ENCODE peak calls at places on chromosomes 4 and X, in seven cellular contexts. X is spleen, N is sigmoid colon, Y is HCT116, H is suprapubic skin, P is body of pancreas, L is Peyer's patch. J is an unnamed sample.

GRCh38 chr4:107630185-107630705 is 89.8 kb downstream of the PAPSS1 start:
- DNase-seq in P (no peak), X (no peak), L (no peak), H (no peak), N (no peak), Y (no peak), J (no peak)

GRCh38 chrX:148223361-148223760 is 242.2 kb downstream of the FMR1NB start:
- DNase-seq in L (no peak), N (no peak), X (no peak), P (no peak), H (no peak), Y (no peak), J (no peak)

GRCh38 chr4:155033604-155034003 is 174.8 kb upstream of the NPY2R start:
- DNase-seq in L (no peak), P (no peak), Y (no peak), H (no peak), N (no peak), X (no peak), J (no peak)

GRCh38 chr4:94635172-94635571 is 122.6 kb upstream of the BMPR1B start:
- DNase-seq in X (no peak), Y (no peak), H (no peak), P (no peak), N (no peak), L (no peak), J (no peak)

GRCh38 chr4:102625232-102625930 is 124.2 kb downstream of the NFKB1 start:
- DNase-seq in L (peak), X (peak), P (peak), Y (no peak), H (no peak), N (no peak), J (peak)

GRCh38 chr4:110003401-110004187 is 90.9 kb downstream of the EGF start:
- DNase-seq in N (no peak), H (no peak), Y (no peak), P (no peak), X (no peak), L (no peak), J (no peak)

GRCh38 chrX:18721683-18722499 is 14.4 kb downstream of the PPEF1 start:
- DNase-seq in N (no peak), P (no peak), X (no peak), Y (no peak), H (no peak), L (no peak), J (no peak)

GRCh38 chr4:3304831-3305609 is 12.2 kb downstream of the RGS12 start:
- DNase-seq in N (peak), L (no peak), H (peak), Y (no peak), X (peak), P (no peak), J (peak)

GRCh38 chr4:165580379-165580905 is 201.6 kb downstream of the CPE start:
- DNase-seq in L (no peak), H (no peak), P (peak), N (no peak), Y (peak), X (no peak), J (no peak)

GRCh38 chr4:71231073-71231752 is 107.6 kb upstream of the SLC4A4 start:
- DNase-seq in P (peak), X (no peak), L (no peak), H (peak), N (peak), Y (no peak), J (no peak)

GRCh38 chrX:11143931-11144678 is 33.0 kb downstream of the HCCS start:
- DNase-seq in L (peak), X (peak), H (no peak), N (peak), P (peak), Y (peak), J (peak)

GRCh38 chr4:38469410-38469809 is 194.6 kb upstream of the KLF3 start:
- DNase-seq in H (no peak), X (no peak), Y (no peak), N (no peak), L (no peak), P (no peak), J (no peak)

GRCh38 chr4:65999518-65999871 is 329.2 kb upstream of the EPHA5 start:
- DNase-seq in H (no peak), Y (no peak), X (no peak), N (no peak), L (no peak), P (no peak), J (no peak)

GRCh38 chr4:2785613-2786012 is 7.3 kb upstream of the SH3BP2 start:
- DNase-seq in N (peak), X (peak), Y (no peak), L (no peak), P (peak), H (peak), J (no peak)

GRCh38 chr4:105634402-105634801 is 74.1 kb downstream of the INTS12 start:
- DNase-seq in X (no peak), P (no peak), L (no peak), Y (no peak), N (no peak), H (no peak), J (no peak)

GRCh38 chrX:150162141-150162540 is 201.0 kb upstream of the MAMLD1 start:
- DNase-seq in P (no peak), Y (peak), H (no peak), N (no peak), L (no peak), X (no peak), J (no peak)

GRCh38 chrX:29419774-29420553 is 795.4 kb upstream of the MAGEB2 start:
- DNase-seq in Y (peak), L (no peak), N (no peak), X (no peak), P (no peak), H (no peak), J (no peak)

GRCh38 chr4:151991884-151992166 is 231.0 kb upstream of the GATB start:
- DNase-seq in P (no peak), L (no peak), N (no peak), Y (no peak), X (no peak), H (no peak), J (no peak)

GRCh38 chr4:123783936-123784335 is 387.3 kb downstream of the SPRY1 start:
- DNase-seq in P (no peak), X (no peak), Y (no peak), L (no peak), N (no peak), H (no peak), J (no peak)

GRCh38 chr4:125115941-125116340 is 198.8 kb upstream of the FAT4 start:
- DNase-seq in P (no peak), X (no peak), N (no peak), H (no peak), Y (no peak), L (no peak), J (no peak)

GRCh38 chr4:33883111-33883510 is 2361.2 kb downstream of the ARAP2 start:
- DNase-seq in H (no peak), N (no peak), X (no peak), L (no peak), Y (no peak), P (no peak), J (no peak)

GRCh38 chr4:54237770-54238169 is 8.7 kb downstream of the PDGFRA start:
- DNase-seq in H (no peak), L (no peak), P (no peak), N (no peak), X (no peak), Y (no peak), J (no peak)

GRCh38 chr4:39528056-39528465 is 822 bp upstream of the UGDH start:
- DNase-seq in X (no peak), P (no peak), N (peak), Y (no peak), L (no peak), H (peak), J (no peak)

GRCh38 chrX:22527302-22527701 is 254.6 kb downstream of the CBLL2 start:
- DNase-seq in Y (no peak), L (no peak), X (no peak), P (no peak), N (no peak), H (no peak), J (no peak)

GRCh38 chr4:108980455-108981239 is 217.8 kb upstream of the ETNPPL start:
- DNase-seq in X (no peak), P (no peak), Y (no peak), L (no peak), N (no peak), H (no peak), J (no peak)

GRCh38 chrX:135384161-135384836 is 37.4 kb upstream of the SMIM10L2A start:
- DNase-seq in X (no peak), N (no peak), H (no peak), P (no peak), Y (no peak), L (no peak), J (no peak)

GRCh38 chr4:125681240-125681639 is 366.5 kb downstream of the FAT4 start:
- DNase-seq in P (peak), H (no peak), N (no peak), Y (no peak), X (no peak), L (no peak), J (no peak)

GRCh38 chrX:103338663-103339062 is 8.6 kb downstream of the TCEAL7 start:
- DNase-seq in L (no peak), H (no peak), N (no peak), X (no peak), Y (no peak), P (no peak), J (no peak)

GRCh38 chr4:158053086-158053485 is 119.7 kb downstream of the GASK1B start:
- DNase-seq in H (no peak), Y (no peak), N (no peak), L (no peak), P (no peak), X (no peak), J (no peak)

GRCh38 chrX:16436348-16437188 is 213.4 kb upstream of the S100G start:
- DNase-seq in X (no peak), H (peak), Y (peak), L (peak), N (peak), P (peak), J (peak)

GRCh38 chrX:22803353-22803752 is 196.4 kb upstream of the DDX53 start:
- DNase-seq in L (no peak), H (no peak), Y (no peak), N (no peak), X (no peak), P (no peak), J (no peak)

GRCh38 chr4:108861339-108861738 is 98.5 kb upstream of the ETNPPL start:
- DNase-seq in X (no peak), L (no peak), Y (no peak), N (no peak), H (no peak), P (peak), J (no peak)

GRCh38 chrX:100477468-100477867 is 67.4 kb upstream of the PCDH19 start:
- DNase-seq in P (no peak), N (no peak), X (no peak), H (no peak), Y (no peak), L (no peak), J (no peak)

GRCh38 chrX:107713205-107714195 is 62.1 kb downstream of the TSC22D3 start:
- DNase-seq in X (peak), N (peak), P (no peak), H (peak), L (no peak), Y (no peak), J (peak)

GRCh38 chr4:84258905-84259830 is 239.9 kb downstream of the NKX6-1 start:
- DNase-seq in Y (peak), X (no peak), N (no peak), P (no peak), H (no peak), L (no peak), J (no peak)

GRCh38 chr4:105440890-105441289 is 33.0 kb downstream of the PPA2 start:
- DNase-seq in Y (no peak), P (no peak), X (no peak), N (no peak), H (no peak), L (no peak), J (no peak)

GRCh38 chr4:69025191-69025998 is 70.9 kb upstream of the UGT2B7 start:
- DNase-seq in H (no peak), P (peak), N (no peak), X (peak), L (no peak), Y (peak), J (no peak)

GRCh38 chr4:109547394-109547793 is 12.7 kb upstream of the MCUB start:
- DNase-seq in H (no peak), L (no peak), X (no peak), Y (no peak), P (no peak), N (no peak), J (no peak)

GRCh38 chrX:139008185-139008584 is 296.7 kb upstream of the FGF13 start:
- DNase-seq in P (no peak), Y (no peak), L (no peak), H (no peak), X (no peak), N (no peak), J (no peak)

GRCh38 chrX:71393919-71394318 is 27.8 kb downstream of the TAF1 start:
- DNase-seq in X (no peak), L (no peak), N (no peak), H (no peak), P (no peak), Y (no peak), J (no peak)
- H3K27ac ChIP-seq in X (no peak), L (no peak), N (no peak), H (no peak), P (no peak), Y (no peak), J (no peak)

DNA sequence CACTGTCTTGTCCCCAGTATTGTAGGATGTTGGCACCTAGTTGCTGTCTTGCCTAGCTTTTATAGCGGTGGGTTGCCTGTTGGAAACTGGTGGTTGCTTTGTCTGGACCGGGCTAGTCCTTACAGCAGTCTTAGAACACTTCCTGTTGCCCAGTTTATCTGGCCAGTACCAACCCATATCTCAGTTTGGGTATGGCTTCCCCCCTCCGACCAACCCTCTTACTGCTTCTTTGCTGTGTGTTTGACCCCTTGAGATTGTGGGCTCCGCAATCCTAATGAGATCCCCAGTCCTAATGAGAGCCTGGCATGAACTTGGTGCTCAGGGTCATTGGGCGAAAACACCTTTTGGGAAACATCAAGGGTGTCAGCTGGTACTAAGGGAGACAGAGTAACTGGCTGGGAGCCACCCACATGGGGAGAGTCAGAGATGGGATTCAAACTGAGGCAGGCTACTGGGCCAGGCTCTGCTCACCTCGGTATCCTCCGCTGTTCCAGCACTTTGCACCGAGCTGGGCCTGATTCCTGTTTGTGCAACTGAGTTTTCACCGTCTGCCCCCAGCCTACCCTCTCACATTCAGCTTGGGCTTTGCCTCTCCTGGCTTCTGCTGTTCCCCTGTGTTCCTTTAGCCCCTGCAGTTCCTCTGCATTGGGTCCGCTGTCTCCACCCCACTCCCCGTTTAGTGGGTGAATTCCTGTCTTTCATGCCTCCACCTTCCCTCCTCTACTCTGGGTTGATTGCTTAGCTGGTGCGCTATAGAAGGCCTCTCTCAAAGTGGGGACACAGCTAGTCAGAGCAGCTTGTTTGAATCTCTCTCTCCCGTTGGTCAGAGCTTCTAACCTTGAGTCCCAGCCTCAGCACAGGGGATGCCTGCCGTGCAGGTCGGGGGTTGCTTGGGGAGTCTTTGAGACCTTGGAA is 1.6 kb downstream of the TBC1D14 start:
- DNase-seq in P (no peak), H (peak), X (peak), Y (no peak), N (peak), L (no peak), J (no peak)
- TF ChIP-seq POLR2A in P (no peak), H (no peak), X (no peak), Y (no peak), N (no peak), L (no peak), J (no peak)

GRCh38 chrX:153946910-153947769 is 2.7 kb upstream of the RENBP start:
- DNase-seq in Y (peak), N (peak), H (no peak), P (peak), L (peak), X (peak), J (peak)
- H3K27ac ChIP-seq in Y (peak), N (peak), H (no peak), P (no peak), L (peak), X (peak), J (no peak)

DNA sequence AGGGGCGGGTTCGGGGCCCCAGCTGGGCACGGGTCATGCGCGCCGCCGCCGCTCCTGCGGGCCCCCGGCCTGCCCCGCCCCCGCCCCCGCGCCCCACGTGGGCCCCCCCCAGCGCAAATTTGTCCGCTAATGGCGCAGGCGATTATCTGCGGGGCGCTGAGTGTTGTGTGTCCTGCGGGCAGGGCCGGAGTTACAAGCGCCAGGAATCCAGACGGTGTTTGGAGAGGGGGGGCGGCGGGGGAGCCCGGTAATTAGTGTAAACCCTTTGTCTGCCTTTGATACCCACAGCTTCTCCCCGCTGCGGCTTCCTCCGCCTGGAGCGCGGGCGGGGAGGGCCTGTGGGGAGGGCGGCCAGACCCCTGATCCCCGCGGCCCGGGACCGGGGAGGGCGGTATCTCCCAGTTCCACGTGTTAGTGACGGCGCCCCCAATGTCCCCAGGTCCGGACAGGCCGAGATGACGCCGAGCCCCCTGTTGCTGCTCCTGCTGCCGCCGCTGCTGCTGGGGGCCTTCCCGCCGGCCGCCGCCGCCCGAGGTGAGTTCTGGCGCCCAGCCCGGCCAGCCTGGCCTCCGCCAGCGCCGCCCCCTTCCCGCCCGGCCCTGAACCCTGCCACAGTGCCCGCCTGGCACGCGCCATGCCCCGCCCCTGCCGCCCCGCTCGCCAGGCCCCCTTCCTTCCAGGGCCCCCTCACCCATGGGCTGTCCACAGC is 759 bp downstream of the FGFRL1 start:
- DNase-seq in L (peak), H (no peak), X (peak), N (peak), P (peak), Y (no peak), J (peak)
- TF ChIP-seq POLR2A in L (no peak), H (no peak), X (no peak), N (no peak), P (no peak), Y (no peak), J (no peak)

GRCh38 chr4:156685308-156685707 is 286.3 kb downstream of the PDGFC start:
- DNase-seq in N (no peak), H (no peak), P (no peak), Y (no peak), X (no peak), L (no peak), J (no peak)
- H3K27ac ChIP-seq in N (no peak), H (no peak), P (no peak), Y (no peak), X (no peak), L (no peak), J (no peak)

GRCh38 chrX:119062750-119063374 is 9.9 kb upstream of the CT47C1 start:
- DNase-seq in H (no peak), L (no peak), Y (no peak), N (no peak), X (no peak), P (peak), J (no peak)
- TF ChIP-seq POLR2A in H (no peak), L (no peak), Y (no peak), N (no peak), X (no peak), P (no peak), J (no peak)

GRCh38 chr4:7955393-7955792 is 15.7 kb upstream of the AFAP1 start:
- DNase-seq in Y (no peak), H (no peak), L (no peak), P (no peak), N (no peak), X (no peak), J (no peak)
- H3K27ac ChIP-seq in Y (no peak), H (no peak), L (no peak), P (no peak), N (peak), X (no peak), J (no peak)

GRCh38 chr4:184270808-184271413 is 53.2 kb upstream of the ENPP6 start:
- DNase-seq in X (no peak), H (no peak), P (no peak), L (no peak), Y (no peak), N (no peak), J (no peak)

GRCh38 chr4:184269879-184270430 is 52.3 kb upstream of the ENPP6 start:
- DNase-seq in P (no peak), L (no peak), X (no peak), Y (no peak), N (no peak), H (no peak), J (no peak)

GRCh38 chr4:184275766-184276165 is 58.1 kb upstream of the ENPP6 start:
- DNase-seq in X (no peak), H (no peak), P (no peak), Y (no peak), L (no peak), N (no peak), J (no peak)

GRCh38 chr4:184274288-184274951 is 56.7 kb upstream of the ENPP6 start:
- DNase-seq in N (no peak), L (no peak), Y (no peak), P (no peak), H (no peak), X (no peak), J (peak)

GRCh38 chr4:184273166-184274147 is 55.8 kb upstream of the ENPP6 start:
- DNase-seq in Y (no peak), P (no peak), L (no peak), N (no peak), X (no peak), H (no peak), J (no peak)
- TF ChIP-seq POLR2A in Y (no peak), P (no peak), L (no peak), N (no peak), X (no peak), H (no peak), J (no peak)

DNA sequence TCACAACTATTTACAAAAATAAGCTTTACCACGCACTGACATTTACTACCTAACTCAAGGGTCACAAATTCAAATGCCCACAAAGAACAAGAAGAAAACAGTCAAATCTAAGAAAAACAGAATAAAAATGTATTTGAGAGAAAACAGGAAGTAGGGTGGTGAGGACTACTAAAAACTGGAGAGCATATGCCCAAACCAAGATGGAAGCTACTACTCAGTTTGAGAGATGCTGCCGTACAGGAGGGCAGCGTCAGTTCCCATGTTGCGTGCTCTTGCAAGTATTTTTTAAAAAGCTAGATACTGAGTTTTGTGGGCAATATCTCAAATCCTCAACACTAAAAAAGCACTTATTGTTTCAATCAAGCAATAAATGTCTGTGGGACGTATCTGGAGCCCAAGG is 16.2 kb downstream of the HNRNPD start:
- DNase-seq in H (no peak), Y (no peak), N (no peak), X (no peak), L (no peak), P (no peak), J (no peak)
- H3K27ac ChIP-seq in H (no peak), Y (no peak), N (no peak), X (no peak), L (no peak), P (no peak), J (no peak)

J was measured in ovary.